ENCODE peak calls at places on chromosomes 2 and 18, in seven cellular contexts. One of them, this sample, is unnamed.

GRCh38 chr2:95346236-95346737 is 49.1 kb downstream of the KCNIP3 start:
- DNase-seq in NCI-H1417: peak; percentile 4
- DNase-seq in COLO829: peak; percentile 42
- DNase-seq in foreskin fibroblast: peak; percentile 93
- DNase-seq in occipital lobe: no peak
- DNase-seq in omental fat pad: no peak
- DNase-seq in ecto neural progenitor cell: peak; percentile 54
- DNase-seq in this sample: no peak

GRCh38 chr2:669323-669722 is 7.9 kb downstream of the TMEM18 start:
- DNase-seq in omental fat pad: no peak
- DNase-seq in occipital lobe: no peak
- DNase-seq in ecto neural progenitor cell: peak; percentile 13
- DNase-seq in NCI-H1417: no peak
- DNase-seq in COLO829: no peak
- DNase-seq in foreskin fibroblast: peak; percentile 78
- DNase-seq in this sample: no peak

GRCh38 chr2:127472268-127472667 is 54.0 kb downstream of the IWS1 start:
- DNase-seq in omental fat pad: no peak
- DNase-seq in occipital lobe: no peak
- DNase-seq in foreskin fibroblast: no peak
- DNase-seq in ecto neural progenitor cell: no peak
- DNase-seq in COLO829: no peak
- DNase-seq in NCI-H1417: no peak
- DNase-seq in this sample: no peak

GRCh38 chr2:3338360-3338759 is 39.3 kb downstream of the EIPR1 start:
- DNase-seq in occipital lobe: no peak
- DNase-seq in omental fat pad: no peak
- DNase-seq in NCI-H1417: no peak
- DNase-seq in COLO829: no peak
- DNase-seq in ecto neural progenitor cell: no peak
- DNase-seq in foreskin fibroblast: no peak
- DNase-seq in this sample: no peak

GRCh38 chr2:174438146-174438886 is 42.8 kb downstream of the SCRN3 start:
- DNase-seq in foreskin fibroblast: no peak
- DNase-seq in omental fat pad: no peak
- DNase-seq in occipital lobe: peak; percentile 68
- DNase-seq in ecto neural progenitor cell: no peak
- DNase-seq in NCI-H1417: no peak
- DNase-seq in COLO829: no peak
- DNase-seq in this sample: no peak

GRCh38 chr18:24003903-24004640 is 10.5 kb upstream of the TTC39C start:
- DNase-seq in omental fat pad: no peak
- DNase-seq in COLO829: no peak
- DNase-seq in foreskin fibroblast: no peak
- DNase-seq in occipital lobe: no peak
- DNase-seq in ecto neural progenitor cell: no peak
- DNase-seq in NCI-H1417: no peak
- DNase-seq in this sample: no peak

GRCh38 chr2:230498506-230499107 is 82.6 kb downstream of the SP100 start:
- DNase-seq in ecto neural progenitor cell: no peak
- DNase-seq in omental fat pad: no peak
- DNase-seq in occipital lobe: no peak
- DNase-seq in NCI-H1417: no peak
- DNase-seq in foreskin fibroblast: peak; percentile 10
- DNase-seq in COLO829: no peak
- DNase-seq in this sample: no peak

GRCh38 chr2:96602330-96602823 is 35.7 kb downstream of the KANSL3 start:
- DNase-seq in omental fat pad: no peak
- DNase-seq in ecto neural progenitor cell: no peak
- DNase-seq in foreskin fibroblast: no peak
- DNase-seq in NCI-H1417: no peak
- DNase-seq in occipital lobe: no peak
- DNase-seq in COLO829: no peak
- DNase-seq in this sample: no peak

GRCh38 chr18:80181642-80182461 is 65.5 kb downstream of the PARD6G start:
- DNase-seq in foreskin fibroblast: no peak
- DNase-seq in omental fat pad: no peak
- DNase-seq in NCI-H1417: no peak
- DNase-seq in COLO829: no peak
- DNase-seq in occipital lobe: no peak
- DNase-seq in ecto neural progenitor cell: no peak
- DNase-seq in this sample: no peak

This sample was measured in GDM1.